ENCODE peak calls at places on chromosomes 7 and 10, in eight cellular contexts. M, W, K, Z, J, D, R and I are unnamed samples.

GRCh38 chr7:106312099-106312871 is 27.5 kb upstream of the NAMPT start:
- DNase-seq in M (no peak), W (no peak), K (no peak), Z (no peak), J (no peak), D (no peak), R (no peak), I (no peak)

GRCh38 chr7:127705461-127705959 is 53.5 kb downstream of the SND1 start:
- DNase-seq in M (no peak), W (no peak), K (no peak), Z (no peak), J (no peak), D (no peak), R (no peak), I (peak; percentile 31)

GRCh38 chr7:105487559-105488218 is 34.4 kb downstream of the PUS7 start:
- DNase-seq in M (no peak), W (no peak), K (no peak), Z (peak; percentile 9), J (peak; percentile 23), D (peak; percentile 80), R (peak; percentile 55), I (peak; percentile 85)

GRCh38 chr10:124650820-124651401 is 93.3 kb downstream of the FAM53B start:
- DNase-seq in M (no peak), W (peak; percentile 83), K (no peak), Z (no peak), J (no peak), D (no peak), R (no peak), I (no peak)

GRCh38 chr7:19772858-19773337 is 519 bp downstream of the TMEM196 start:
- DNase-seq in M (no peak), W (no peak), K (no peak), Z (peak; percentile 83), J (peak; percentile 19), D (peak; percentile 54), R (no peak), I (peak; percentile 11)

GRCh38 chr7:3032256-3032655 is 11.4 kb downstream of the CARD11 start:
- DNase-seq in M (peak; percentile 4), W (no peak), K (no peak), Z (no peak), J (no peak), D (no peak), R (no peak), I (no peak)

GRCh38 chr7:98852826-98853225 is 17.0 kb downstream of the TMEM130 start:
- DNase-seq in M (no peak), W (no peak), K (no peak), Z (no peak), J (no peak), D (peak; percentile 7), R (no peak), I (no peak)

GRCh38 chr7:119270045-119270464 is 1002.9 kb upstream of the KCND2 start:
- DNase-seq in M (peak; percentile 59), W (peak; percentile 53), K (peak; percentile 21), Z (peak; percentile 89), J (peak; percentile 33), D (peak; percentile 83), R (peak; percentile 31), I (peak; percentile 77)

GRCh38 chr10:113165643-113166042 is 215.6 kb downstream of the TCF7L2 start:
- DNase-seq in M (no peak), W (no peak), K (no peak), Z (peak; percentile 54), J (no peak), D (no peak), R (no peak), I (no peak)

GRCh38 chr10:113168560-113168959 is 218.5 kb downstream of the TCF7L2 start:
- DNase-seq in M (no peak), W (no peak), K (no peak), Z (no peak), J (no peak), D (no peak), R (no peak), I (no peak)

GRCh38 chr10:113169853-113170455 is 219.9 kb downstream of the TCF7L2 start:
- DNase-seq in M (no peak), W (no peak), K (no peak), Z (no peak), J (no peak), D (no peak), R (no peak), I (no peak)

GRCh38 chr10:113169111-113169510 is 219.1 kb downstream of the TCF7L2 start:
- DNase-seq in M (no peak), W (no peak), K (no peak), Z (peak; percentile 62), J (no peak), D (no peak), R (no peak), I (no peak)

DNA sequence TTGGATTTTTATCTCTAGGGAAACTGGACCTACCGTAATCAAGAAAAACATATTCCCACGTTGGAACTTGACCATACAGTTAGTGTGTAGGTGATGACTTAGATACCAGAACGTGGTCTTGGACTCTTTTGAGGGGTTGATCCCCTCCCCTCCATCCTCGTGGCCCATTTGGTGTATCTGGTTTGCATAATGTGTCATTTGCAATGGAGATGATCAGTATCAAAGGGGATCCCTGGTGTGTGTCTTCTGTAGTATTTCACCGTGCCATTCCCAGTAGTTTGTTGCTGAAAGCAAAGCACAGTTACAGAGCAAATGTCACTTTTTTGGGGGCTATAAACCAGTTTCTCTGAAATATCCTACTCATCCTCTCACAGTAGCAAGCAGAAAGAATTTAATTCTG is 217.7 kb downstream of the TCF7L2 start:
- DNase-seq in M (no peak), W (no peak), K (no peak), Z (no peak), J (no peak), D (no peak), R (no peak), I (no peak)
- TF ChIP-seq CTCF in M (no peak), W (no peak), K (no peak), Z (no peak), J (no peak), D (no peak), R (no peak), I (no peak)

DNA sequence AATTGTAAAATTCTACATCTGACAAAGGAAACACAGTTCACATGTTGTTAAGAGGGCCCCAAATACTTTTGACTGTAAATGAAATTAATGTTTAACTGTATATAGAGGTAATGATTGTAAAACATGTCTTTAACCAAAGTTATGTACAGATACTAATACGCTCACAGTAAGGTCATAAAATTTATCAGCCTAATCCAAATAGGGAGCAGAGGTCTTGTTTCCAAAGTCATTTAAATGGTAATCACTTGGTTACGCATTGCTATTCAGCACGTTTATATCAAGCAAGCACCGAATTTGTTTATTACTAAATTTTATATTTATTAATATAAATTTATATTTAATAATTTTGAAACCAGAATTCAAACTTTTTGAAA is 1.4 kb downstream of the PHYHIPL start:
- DNase-seq in M (no peak), W (no peak), K (no peak), Z (no peak), J (no peak), D (no peak), R (no peak), I (no peak)
- H3K4me3 ChIP-seq in M (no peak overlapping the region), W (peak overlapping the region; percentile 66), K (no peak overlapping the region), Z (no peak overlapping the region), J (no peak overlapping the region), D (no peak overlapping the region), R (no peak overlapping the region), I (no peak overlapping the region)

GRCh38 chr7:47893721-47894365 is 54.4 kb downstream of the PKD1L1 start:
- DNase-seq in M (no peak), W (no peak), K (no peak), Z (no peak), J (no peak), D (no peak), R (no peak), I (no peak)

GRCh38 chr7:47897831-47898230 is 50.4 kb downstream of the PKD1L1 start:
- DNase-seq in M (no peak), W (no peak), K (no peak), Z (no peak), J (no peak), D (no peak), R (no peak), I (no peak)

GRCh38 chr7:47895026-47895425 is 53.2 kb downstream of the PKD1L1 start:
- DNase-seq in M (no peak), W (no peak), K (no peak), Z (no peak), J (no peak), D (no peak), R (no peak), I (no peak)

GRCh38 chr7:47893238-47893637 is 55.0 kb downstream of the PKD1L1 start:
- DNase-seq in M (no peak), W (no peak), K (no peak), Z (peak; percentile 72), J (no peak), D (no peak), R (no peak), I (peak; percentile 6)

DNA sequence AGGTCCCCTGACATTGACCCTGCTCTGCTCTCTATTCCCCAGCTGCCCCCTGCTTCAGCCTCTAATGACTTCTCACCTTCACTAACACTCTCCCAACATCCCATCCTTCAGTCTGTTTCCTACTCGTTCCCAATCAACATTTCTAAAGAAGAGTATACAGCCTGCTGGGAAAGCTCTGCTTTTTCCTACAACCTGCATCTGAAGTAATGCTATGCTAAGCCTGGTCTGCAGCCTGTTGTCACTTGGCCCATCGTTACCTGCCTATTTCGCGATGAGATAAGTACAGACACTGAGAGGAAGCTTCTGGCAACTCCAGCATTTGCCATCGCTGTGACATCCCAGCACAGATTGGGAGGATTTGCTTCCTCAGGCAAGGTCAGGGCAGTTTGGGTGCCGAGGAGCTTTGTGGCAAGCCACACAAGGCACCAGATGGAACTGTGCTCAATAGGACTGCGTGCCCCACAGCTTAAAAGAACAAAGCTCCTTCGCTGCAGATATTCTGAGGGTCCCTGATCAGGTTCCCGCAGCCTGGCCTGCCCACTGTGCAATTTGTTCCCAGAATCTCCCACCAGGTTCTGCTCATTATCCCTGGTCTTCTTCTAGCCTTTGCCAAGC is 51.4 kb downstream of the PKD1L1 start:
- DNase-seq in M (no peak), W (no peak), K (no peak), Z (peak; percentile 30), J (no peak), D (no peak), R (no peak), I (no peak)
- TF ChIP-seq CTCF in M (no peak), W (no peak), K (no peak), Z (no peak), J (no peak), D (no peak), R (no peak), I (no peak)

GRCh38 chr10:114821915-114822770 is 563 bp downstream of the FHIP2A start:
- DNase-seq in M (no peak), W (peak; percentile 56), K (peak; percentile 27), Z (peak; percentile 53), J (peak; percentile 25), D (peak; percentile 62), R (no peak), I (peak; percentile 29)

GRCh38 chr10:114819313-114819712 is 2.3 kb upstream of the FHIP2A start:
- DNase-seq in M (no peak), W (no peak), K (no peak), Z (no peak), J (no peak), D (no peak), R (no peak), I (no peak)

GRCh38 chr10:114824396-114824795 is 2.8 kb downstream of the FHIP2A start:
- DNase-seq in M (no peak), W (no peak), K (no peak), Z (no peak), J (no peak), D (no peak), R (no peak), I (peak; percentile 50)

GRCh38 chr10:114822771-114823463 is 1.3 kb downstream of the FHIP2A start:
- DNase-seq in M (no peak), W (no peak), K (no peak), Z (no peak), J (no peak), D (peak; percentile 60), R (no peak), I (peak; percentile 62)

GRCh38 chr10:114821293-114821914 is at the start of gene FHIP2A:
- DNase-seq in M (peak; percentile 92), W (peak; percentile 90), K (peak; percentile 53), Z (peak; percentile 89), J (peak; percentile 69), D (peak; percentile 87), R (no peak), I (peak; percentile 63)
- H3K4me3 ChIP-seq in M (peak within 1 kb of the TSS; percentile 79), W (peak within 1 kb of the TSS; percentile 87), K (peak within 1 kb of the TSS; percentile 88), Z (peak within 1 kb of the TSS; percentile 98), J (peak within 1 kb of the TSS; percentile 83), D (peak within 1 kb of the TSS; percentile 99), R (peak within 1 kb of the TSS; percentile 89), I (peak within 1 kb of the TSS; percentile 77)